ENCODE peak calls at places on chromosomes 7 and 10, in nine cellular contexts. One of them, this sample, is unnamed.

GRCh38 chr10:84665883-84666463 is 337.6 kb downstream of the CCSER2 start:
- DNase-seq in skeletal muscle cell: no peak
- DNase-seq in lower leg skin: no peak
- DNase-seq in AG20443: no peak
- DNase-seq in neuronal stem cell: no peak
- DNase-seq in natural killer cell treated with Interleukin-12 subunit alpha and Interleukin-12 subunit beta and Interleukin-15 and Interleukin-18, amount 100 ng/mL, for 72 hours: no peak
- DNase-seq in EH: no peak
- DNase-seq in aorta: no peak
- DNase-seq in spleen: no peak
- DNase-seq in this sample: no peak

GRCh38 chr7:12731775-12732174 is 44.3 kb downstream of the ARL4A start:
- DNase-seq in skeletal muscle cell: no peak
- DNase-seq in lower leg skin: no peak
- DNase-seq in AG20443: no peak
- DNase-seq in neuronal stem cell: no peak
- DNase-seq in natural killer cell treated with Interleukin-12 subunit alpha and Interleukin-12 subunit beta and Interleukin-15 and Interleukin-18, amount 100 ng/mL, for 72 hours: no peak
- DNase-seq in EH: no peak
- DNase-seq in aorta: no peak
- DNase-seq in spleen: no peak
- DNase-seq in this sample: no peak

GRCh38 chr10:49071221-49071761 is 44.0 kb downstream of the VSTM4 start:
- DNase-seq in skeletal muscle cell: no peak
- DNase-seq in lower leg skin: peak; percentile 43
- DNase-seq in AG20443: no peak
- DNase-seq in neuronal stem cell: no peak
- DNase-seq in natural killer cell treated with Interleukin-12 subunit alpha and Interleukin-12 subunit beta and Interleukin-15 and Interleukin-18, amount 100 ng/mL, for 72 hours: no peak
- DNase-seq in EH: peak; percentile 22
- DNase-seq in aorta: no peak
- DNase-seq in spleen: peak; percentile 61
- DNase-seq in this sample: no peak

GRCh38 chr10:10605551-10606081 is 412.1 kb upstream of the CELF2 start:
- DNase-seq in skeletal muscle cell: peak; percentile 96
- DNase-seq in lower leg skin: peak; percentile 62
- DNase-seq in AG20443: peak; percentile 82
- DNase-seq in neuronal stem cell: no peak
- DNase-seq in natural killer cell treated with Interleukin-12 subunit alpha and Interleukin-12 subunit beta and Interleukin-15 and Interleukin-18, amount 100 ng/mL, for 72 hours: no peak
- DNase-seq in EH: peak; percentile 72
- DNase-seq in aorta: no peak
- DNase-seq in spleen: no peak
- DNase-seq in this sample: no peak

GRCh38 chr7:31874631-31875374 is 187.8 kb downstream of the PPP1R17 start:
- DNase-seq in skeletal muscle cell: no peak
- DNase-seq in lower leg skin: no peak
- DNase-seq in AG20443: no peak
- DNase-seq in neuronal stem cell: no peak
- DNase-seq in natural killer cell treated with Interleukin-12 subunit alpha and Interleukin-12 subunit beta and Interleukin-15 and Interleukin-18, amount 100 ng/mL, for 72 hours: no peak
- DNase-seq in EH: no peak
- DNase-seq in aorta: no peak
- DNase-seq in spleen: no peak
- DNase-seq in this sample: no peak

GRCh38 chr10:72274213-72274729 is 547 bp downstream of the DDIT4 start:
- DNase-seq in skeletal muscle cell: no peak
- DNase-seq in lower leg skin: no peak
- DNase-seq in AG20443: no peak
- DNase-seq in neuronal stem cell: no peak
- DNase-seq in natural killer cell treated with Interleukin-12 subunit alpha and Interleukin-12 subunit beta and Interleukin-15 and Interleukin-18, amount 100 ng/mL, for 72 hours: peak; percentile 70
- DNase-seq in EH: no peak
- DNase-seq in aorta: peak; percentile 84
- DNase-seq in spleen: peak; percentile 91
- DNase-seq in this sample: no peak

GRCh38 chr7:131950758-131951157 is 394.3 kb upstream of the PODXL start:
- DNase-seq in skeletal muscle cell: no peak
- DNase-seq in lower leg skin: no peak
- DNase-seq in AG20443: no peak
- DNase-seq in neuronal stem cell: no peak
- DNase-seq in natural killer cell treated with Interleukin-12 subunit alpha and Interleukin-12 subunit beta and Interleukin-15 and Interleukin-18, amount 100 ng/mL, for 72 hours: no peak
- DNase-seq in EH: no peak
- DNase-seq in aorta: no peak
- DNase-seq in spleen: no peak
- DNase-seq in this sample: no peak

GRCh38 chr10:3080608-3081007 is 13.3 kb downstream of the PFKP start:
- DNase-seq in skeletal muscle cell: no peak
- DNase-seq in lower leg skin: no peak
- DNase-seq in AG20443: no peak
- DNase-seq in neuronal stem cell: no peak
- DNase-seq in natural killer cell treated with Interleukin-12 subunit alpha and Interleukin-12 subunit beta and Interleukin-15 and Interleukin-18, amount 100 ng/mL, for 72 hours: no peak
- DNase-seq in EH: no peak
- DNase-seq in aorta: no peak
- DNase-seq in spleen: no peak
- DNase-seq in this sample: no peak

GRCh38 chr7:138468244-138469123 is 8.4 kb downstream of the TRIM24 start:
- DNase-seq in skeletal muscle cell: no peak
- DNase-seq in lower leg skin: no peak
- DNase-seq in AG20443: no peak
- DNase-seq in neuronal stem cell: no peak
- DNase-seq in natural killer cell treated with Interleukin-12 subunit alpha and Interleukin-12 subunit beta and Interleukin-15 and Interleukin-18, amount 100 ng/mL, for 72 hours: no peak
- DNase-seq in EH: no peak
- DNase-seq in aorta: no peak
- DNase-seq in spleen: no peak
- DNase-seq in this sample: no peak

GRCh38 chr10:123603130-123603529 is 63.0 kb upstream of the GPR26 start:
- DNase-seq in skeletal muscle cell: no peak
- DNase-seq in lower leg skin: no peak
- DNase-seq in AG20443: no peak
- DNase-seq in neuronal stem cell: no peak
- DNase-seq in natural killer cell treated with Interleukin-12 subunit alpha and Interleukin-12 subunit beta and Interleukin-15 and Interleukin-18, amount 100 ng/mL, for 72 hours: no peak
- DNase-seq in EH: no peak
- DNase-seq in aorta: no peak
- DNase-seq in spleen: no peak
- DNase-seq in this sample: no peak

GRCh38 chr10:61971016-61971350 is 69.5 kb downstream of the ARID5B start:
- DNase-seq in skeletal muscle cell: no peak
- DNase-seq in lower leg skin: no peak
- DNase-seq in AG20443: no peak
- DNase-seq in neuronal stem cell: no peak
- DNase-seq in natural killer cell treated with Interleukin-12 subunit alpha and Interleukin-12 subunit beta and Interleukin-15 and Interleukin-18, amount 100 ng/mL, for 72 hours: no peak
- DNase-seq in EH: peak; percentile 67
- DNase-seq in aorta: no peak
- DNase-seq in spleen: no peak
- DNase-seq in this sample: no peak

GRCh38 chr7:155381852-155382801 is 75.8 kb upstream of the EN2 start:
- DNase-seq in skeletal muscle cell: no peak
- DNase-seq in lower leg skin: no peak
- DNase-seq in AG20443: no peak
- DNase-seq in neuronal stem cell: no peak
- DNase-seq in natural killer cell treated with Interleukin-12 subunit alpha and Interleukin-12 subunit beta and Interleukin-15 and Interleukin-18, amount 100 ng/mL, for 72 hours: no peak
- DNase-seq in EH: no peak
- DNase-seq in aorta: no peak
- DNase-seq in spleen: peak; percentile 75
- DNase-seq in this sample: no peak

GRCh38 chr10:58747687-58748086 is 235.0 kb downstream of the BICC1 start:
- DNase-seq in skeletal muscle cell: no peak
- DNase-seq in lower leg skin: no peak
- DNase-seq in AG20443: no peak
- DNase-seq in neuronal stem cell: no peak
- DNase-seq in natural killer cell treated with Interleukin-12 subunit alpha and Interleukin-12 subunit beta and Interleukin-15 and Interleukin-18, amount 100 ng/mL, for 72 hours: no peak
- DNase-seq in EH: no peak
- DNase-seq in aorta: no peak
- DNase-seq in spleen: no peak
- DNase-seq in this sample: no peak

GRCh38 chr10:49163741-49164140 is 24.4 kb downstream of the TMEM273 start:
- DNase-seq in skeletal muscle cell: peak; percentile 47
- DNase-seq in lower leg skin: no peak
- DNase-seq in AG20443: peak; percentile 80
- DNase-seq in neuronal stem cell: no peak
- DNase-seq in natural killer cell treated with Interleukin-12 subunit alpha and Interleukin-12 subunit beta and Interleukin-15 and Interleukin-18, amount 100 ng/mL, for 72 hours: no peak
- DNase-seq in EH: peak; percentile 86
- DNase-seq in aorta: no peak
- DNase-seq in spleen: no peak
- DNase-seq in this sample: no peak

GRCh38 chr10:125014086-125014830 is 72.3 kb downstream of the ZRANB1 start:
- DNase-seq in skeletal muscle cell: no peak
- DNase-seq in lower leg skin: no peak
- DNase-seq in AG20443: no peak
- DNase-seq in neuronal stem cell: no peak
- DNase-seq in natural killer cell treated with Interleukin-12 subunit alpha and Interleukin-12 subunit beta and Interleukin-15 and Interleukin-18, amount 100 ng/mL, for 72 hours: no peak
- DNase-seq in EH: no peak
- DNase-seq in aorta: no peak
- DNase-seq in spleen: no peak
- DNase-seq in this sample: peak; percentile 78

GRCh38 chr7:158705234-158705890 is 758 bp upstream of the NCAPG2 start:
- DNase-seq in skeletal muscle cell: no peak
- DNase-seq in lower leg skin: no peak
- DNase-seq in AG20443: peak; percentile 18
- DNase-seq in neuronal stem cell: no peak
- DNase-seq in natural killer cell treated with Interleukin-12 subunit alpha and Interleukin-12 subunit beta and Interleukin-15 and Interleukin-18, amount 100 ng/mL, for 72 hours: no peak
- DNase-seq in EH: peak; percentile 45
- DNase-seq in aorta: no peak
- DNase-seq in spleen: no peak
- DNase-seq in this sample: no peak

GRCh38 chr10:23442936-23443335 is 4.1 kb downstream of the OTUD1 start:
- DNase-seq in skeletal muscle cell: no peak
- DNase-seq in lower leg skin: no peak
- DNase-seq in AG20443: peak; percentile 17
- DNase-seq in neuronal stem cell: no peak
- DNase-seq in natural killer cell treated with Interleukin-12 subunit alpha and Interleukin-12 subunit beta and Interleukin-15 and Interleukin-18, amount 100 ng/mL, for 72 hours: no peak
- DNase-seq in EH: peak; percentile 54
- DNase-seq in aorta: no peak
- DNase-seq in spleen: no peak
- DNase-seq in this sample: no peak

GRCh38 chr7:142030294-142030693 is 34.6 kb downstream of the MGAM start:
- DNase-seq in skeletal muscle cell: peak; percentile 23
- DNase-seq in lower leg skin: no peak
- DNase-seq in AG20443: no peak
- DNase-seq in neuronal stem cell: no peak
- DNase-seq in natural killer cell treated with Interleukin-12 subunit alpha and Interleukin-12 subunit beta and Interleukin-15 and Interleukin-18, amount 100 ng/mL, for 72 hours: no peak
- DNase-seq in EH: no peak
- DNase-seq in aorta: no peak
- DNase-seq in spleen: no peak
- DNase-seq in this sample: no peak

GRCh38 chr7:99618726-99619125 is 2.0 kb downstream of the ZSCAN25 start:
- DNase-seq in skeletal muscle cell: no peak
- DNase-seq in lower leg skin: peak; percentile 5
- DNase-seq in AG20443: peak; percentile 48
- DNase-seq in neuronal stem cell: no peak
- DNase-seq in natural killer cell treated with Interleukin-12 subunit alpha and Interleukin-12 subunit beta and Interleukin-15 and Interleukin-18, amount 100 ng/mL, for 72 hours: no peak
- DNase-seq in EH: peak; percentile 97
- DNase-seq in aorta: no peak
- DNase-seq in spleen: no peak
- DNase-seq in this sample: no peak

This sample was measured in psoas muscle.